ENCODE peak calls at places on chromosomes 4 and X, in seven cellular contexts. Z is lower lobe of right lung, N is colonic mucosa, X is esophagus squamous epithelium, C is stomach, I is breast epithelium, K is tibial artery. A is an unnamed sample.
A peak's percentile ranks its signal among the peaks of the same experiment; 100 is the strongest.

GRCh38 chrX:20063153-20063552 is 53.6 kb downstream of the MAP7D2 start:
- DNase-seq in Z (no peak), N (no peak), X (no peak), C (no peak), I (no peak), K (no peak), A (no peak)

GRCh38 chrX:77446029-77446585 is 1.1 kb upstream of the FGF16 start:
- DNase-seq in Z (peak; percentile 42), N (peak; percentile 23), X (no peak), C (no peak), I (no peak), K (no peak), A (no peak)

GRCh38 chrX:15310117-15310516 is 5.3 kb downstream of the ASB11 start:
- DNase-seq in Z (no peak), N (no peak), X (no peak), C (peak; percentile 76), I (no peak), K (peak; percentile 57), A (no peak)

GRCh38 chr4:24890561-24890960 is 22.3 kb downstream of the CCDC149 start:
- DNase-seq in Z (no peak), N (no peak), X (no peak), C (no peak), I (no peak), K (no peak), A (no peak)

GRCh38 chr4:189414021-189414420 is 526.7 kb upstream of the FRG1 start:
- DNase-seq in Z (no peak), N (no peak), X (no peak), C (no peak), I (no peak), K (no peak), A (no peak)

GRCh38 chr4:24614881-24615280 is 30.5 kb upstream of the DHX15 start:
- DNase-seq in Z (no peak), N (no peak), X (no peak), C (no peak), I (no peak), K (no peak), A (no peak)

GRCh38 chr4:55947912-55948725 is 626 bp upstream of the CEP135 start:
- DNase-seq in Z (no peak), N (peak; percentile 27), X (no peak), C (no peak), I (no peak), K (no peak), A (peak; percentile 96)

GRCh38 chrX:40661489-40661888 is 14.1 kb upstream of the CXorf38 start:
- DNase-seq in Z (no peak), N (no peak), X (no peak), C (no peak), I (no peak), K (no peak), A (no peak)

GRCh38 chr4:172202480-172203076 is 389.4 kb downstream of the GALNTL6 start:
- DNase-seq in Z (no peak), N (no peak), X (no peak), C (no peak), I (no peak), K (no peak), A (no peak)

GRCh38 chr4:5004496-5004895 is 14.8 kb downstream of the CYTL1 start:
- DNase-seq in Z (no peak), N (no peak), X (no peak), C (peak; percentile 16), I (no peak), K (no peak), A (no peak)

GRCh38 chrX:133159205-133159604 is 58.9 kb downstream of the TFDP3 start:
- DNase-seq in Z (no peak), N (peak; percentile 33), X (no peak), C (no peak), I (no peak), K (no peak), A (no peak)

GRCh38 chr4:183631577-183632198 is 27.3 kb downstream of the RWDD4 start:
- DNase-seq in Z (no peak), N (no peak), X (no peak), C (no peak), I (no peak), K (no peak), A (no peak)

GRCh38 chrX:16992902-16993301 is 46.4 kb downstream of the REPS2 start:
- DNase-seq in Z (no peak), N (peak; percentile 41), X (no peak), C (no peak), I (no peak), K (no peak), A (no peak)

GRCh38 chr4:140243345-140243753 is 89.4 kb upstream of the MAML3 start:
- DNase-seq in Z (peak; percentile 47), N (peak; percentile 78), X (no peak), C (peak; percentile 52), I (no peak), K (no peak), A (no peak)

DNA sequence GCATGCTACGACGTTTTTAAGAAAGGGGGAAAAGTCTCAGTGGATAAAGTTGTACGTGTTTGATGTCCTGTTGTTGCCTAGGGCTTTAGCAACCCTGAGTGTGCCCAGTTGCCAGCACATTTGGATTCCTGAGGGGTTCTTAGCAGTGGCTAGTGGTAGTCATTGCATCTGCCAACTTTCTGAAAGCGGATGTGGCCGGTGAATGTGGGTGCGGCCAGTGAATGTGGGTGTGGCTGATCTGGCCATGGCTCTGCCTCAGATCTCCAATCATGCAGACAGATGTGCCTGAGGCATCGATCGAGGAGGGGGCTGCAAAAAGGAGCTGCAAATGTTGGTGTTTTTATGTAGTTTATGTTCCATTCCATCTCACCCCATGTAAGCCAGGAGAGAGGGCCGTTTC is 41.5 kb upstream of the FAT1 start:
- DNase-seq in Z (no peak), N (peak; percentile 82), X (no peak), C (no peak), I (no peak), K (peak; percentile 28), A (no peak)
- H3K27ac ChIP-seq in Z (no peak overlapping the region), N (peak overlapping the region; percentile 77), X (no peak overlapping the region), C (no peak overlapping the region), I (peak overlapping the region; percentile 48), K (no peak overlapping the region), A (no peak overlapping the region)

DNA sequence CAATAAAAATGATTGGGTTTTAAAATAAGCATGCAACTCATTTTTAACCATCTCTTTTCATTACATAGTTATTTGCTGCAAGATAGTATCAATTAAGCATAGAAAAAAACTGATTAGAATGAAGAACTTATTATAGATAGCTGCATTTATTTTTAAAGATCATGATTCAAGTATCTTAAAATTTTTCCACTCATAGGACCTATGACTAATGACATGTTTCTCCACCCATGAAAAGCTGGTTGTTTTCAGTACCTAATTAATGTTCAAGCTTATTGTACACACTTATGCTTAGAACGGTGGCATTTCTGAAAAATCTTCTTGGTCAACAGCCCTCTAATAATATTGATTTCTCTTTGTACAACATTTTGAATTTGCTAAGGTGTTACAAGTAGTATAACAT is 193.5 kb upstream of the PITX2 start:
- DNase-seq in Z (no peak), N (no peak), X (no peak), C (no peak), I (no peak), K (no peak), A (no peak)
- H3K4me1 ChIP-seq in Z (no peaks in the 10 kb centered on the region), N (no peaks in the 10 kb centered on the region), X (no peaks in the 10 kb centered on the region), C (no peaks in the 10 kb centered on the region), I (no peaks in the 10 kb centered on the region), K (no peaks in the 10 kb centered on the region), A (no peaks in the 10 kb centered on the region)

DNA sequence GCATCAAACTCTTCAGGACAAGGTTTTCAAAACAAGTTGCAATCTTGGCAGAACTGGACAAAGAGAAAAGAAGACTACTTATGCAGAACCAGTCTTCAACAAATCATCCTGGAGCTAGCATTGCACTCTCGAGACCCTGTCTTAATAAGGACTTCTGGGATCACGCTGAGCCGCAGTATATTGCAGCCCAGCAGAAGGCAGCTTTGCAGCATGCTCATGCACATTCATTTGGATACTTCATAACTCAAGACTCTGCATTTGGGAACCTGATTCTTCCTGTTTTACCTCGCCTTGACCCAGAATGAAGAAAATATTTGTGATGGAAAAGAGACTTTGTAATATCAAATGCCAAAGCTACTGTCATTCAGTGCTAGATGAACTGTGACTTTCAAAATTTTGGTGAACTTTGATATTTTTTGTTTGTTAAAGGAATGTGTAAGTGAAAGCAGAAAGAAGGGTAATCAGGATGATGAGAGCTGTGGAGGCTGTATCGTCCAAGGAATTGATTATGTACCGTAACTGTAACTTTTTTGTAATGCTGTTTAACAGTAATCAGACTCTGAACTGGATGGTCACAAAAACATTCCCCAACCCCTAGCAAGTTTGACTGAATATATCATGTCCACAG is 27.2 kb downstream of the HSPA4L start:
- DNase-seq in Z (no peak), N (no peak), X (no peak), C (no peak), I (no peak), K (no peak), A (no peak)
- TF ChIP-seq CTCF in Z (no peak), N (no peak), X (no peak), C (no peak), I (no peak), K (no peak), A (peak; percentile 25)

DNA sequence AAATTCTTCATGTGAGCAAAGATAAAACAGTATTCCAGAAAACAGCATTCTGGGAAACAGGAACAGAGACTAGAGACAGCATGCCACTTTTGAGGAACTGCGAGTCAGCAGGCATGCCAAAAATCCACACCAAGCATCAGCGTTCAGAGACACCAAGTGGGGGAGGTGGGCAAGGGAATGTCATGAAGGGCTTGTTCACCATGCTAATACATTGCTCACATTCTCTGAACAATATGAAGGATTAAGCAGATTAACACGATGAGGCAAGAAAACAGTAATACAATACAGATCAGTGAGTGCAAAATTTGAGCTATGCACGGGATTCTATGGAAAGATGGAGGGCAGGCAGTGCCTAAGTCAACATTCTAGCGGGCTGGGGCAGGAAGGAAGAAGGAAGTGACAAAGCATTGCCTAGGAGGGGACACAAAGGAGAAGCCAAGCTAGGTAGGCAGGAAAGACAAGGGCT is 278.3 kb downstream of the FBXW7 start:
- DNase-seq in Z (no peak), N (no peak), X (no peak), C (no peak), I (no peak), K (no peak), A (peak; percentile 59)
- H3K27ac ChIP-seq in Z (peak overlapping the region; percentile 18), N (no peak overlapping the region), X (peak overlapping the region; percentile 69), C (no peak overlapping the region), I (no peak overlapping the region), K (no peak overlapping the region), A (peak overlapping the region; percentile 94)

DNA sequence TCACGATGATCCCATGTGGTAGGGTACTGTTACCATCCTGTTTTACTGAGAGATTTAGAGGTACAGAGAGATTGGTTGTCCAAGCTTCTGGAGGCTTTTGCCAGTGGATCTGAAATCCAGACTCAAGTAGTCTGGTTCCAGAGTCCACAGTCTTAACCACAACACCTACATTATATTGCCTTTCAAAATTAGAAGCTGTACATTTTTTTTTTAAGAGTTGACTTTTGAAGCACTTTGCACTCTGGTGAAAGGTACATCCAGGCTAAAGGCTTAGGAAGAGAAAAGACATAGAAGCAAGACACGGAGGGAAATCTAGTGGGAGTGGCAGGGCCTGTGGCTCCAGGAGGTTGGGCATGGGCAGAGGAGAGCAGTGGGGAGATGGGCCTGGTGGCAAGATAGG is 122.1 kb downstream of the AFF1 start:
- DNase-seq in Z (no peak), N (no peak), X (no peak), C (no peak), I (no peak), K (no peak), A (no peak)
- H3K4me1 ChIP-seq in Z (peaks cover 79% of the 10 kb centered on the region), N (no peaks in the 10 kb centered on the region), X (peaks cover 100% of the 10 kb centered on the region), C (peaks cover 56% of the 10 kb centered on the region), I (no peaks in the 10 kb centered on the region), K (peaks cover 80% of the 10 kb centered on the region), A (peaks cover 22% of the 10 kb centered on the region)

GRCh38 chr4:2512396-2513135 is 23.9 kb upstream of the FAM193A start:
- DNase-seq in Z (no peak), N (no peak), X (no peak), C (no peak), I (no peak), K (no peak), A (no peak)
- TF ChIP-seq CTCF in Z (no peak), N (no peak), X (no peak), C (no peak), I (no peak), K (no peak), A (no peak)